ENCODE peak calls at places on chromosome X, in nine cellular contexts. One of them, this sample, is unnamed.

GRCh38 chrX:1649623-1650022 is 34.8 kb downstream of the ASMT start:
- DNase-seq in neural crest cell: no peak
- DNase-seq in dermis blood vessel endothelial cell: no peak
- DNase-seq in WTC11: peak; percentile 44
- DNase-seq in fibroblast of lung: no peak
- DNase-seq in right cardiac atrium: no peak
- DNase-seq in CD4-positive, CD25-positive, alpha-beta regulatory T cell: no peak
- DNase-seq in smooth muscle cell of the brain vasculature: no peak
- DNase-seq in EL: no peak
- DNase-seq in this sample: no peak

GRCh38 chrX:153853902-153854267 is 23.5 kb upstream of the PDZD4 start:
- DNase-seq in fibroblast of lung: no peak
- DNase-seq in CD4-positive, CD25-positive, alpha-beta regulatory T cell: no peak
- DNase-seq in neural crest cell: no peak
- DNase-seq in WTC11: no peak
- DNase-seq in smooth muscle cell of the brain vasculature: no peak
- DNase-seq in dermis blood vessel endothelial cell: no peak
- DNase-seq in right cardiac atrium: no peak
- DNase-seq in EL: no peak
- DNase-seq in this sample: no peak

GRCh38 chrX:139828037-139828436 is 104.8 kb downstream of the ATP11C start:
- DNase-seq in right cardiac atrium: no peak
- DNase-seq in WTC11: no peak
- DNase-seq in dermis blood vessel endothelial cell: peak; percentile 52
- DNase-seq in fibroblast of lung: no peak
- DNase-seq in CD4-positive, CD25-positive, alpha-beta regulatory T cell: no peak
- DNase-seq in smooth muscle cell of the brain vasculature: no peak
- DNase-seq in neural crest cell: no peak
- DNase-seq in EL: no peak
- DNase-seq in this sample: no peak

GRCh38 chrX:154123241-154124219 is 20.5 kb upstream of the OPN1LW start:
- DNase-seq in fibroblast of lung: no peak
- DNase-seq in neural crest cell: no peak
- DNase-seq in right cardiac atrium: no peak
- DNase-seq in WTC11: no peak
- DNase-seq in EL: no peak
- DNase-seq in CD4-positive, CD25-positive, alpha-beta regulatory T cell: peak; percentile 25
- DNase-seq in dermis blood vessel endothelial cell: peak; percentile 66
- DNase-seq in smooth muscle cell of the brain vasculature: no peak
- DNase-seq in this sample: peak; percentile 18

GRCh38 chrX:626745-627509 is 3.7 kb upstream of the SHOX start:
- DNase-seq in fibroblast of lung: no peak
- DNase-seq in CD4-positive, CD25-positive, alpha-beta regulatory T cell: no peak
- DNase-seq in WTC11: no peak
- DNase-seq in right cardiac atrium: no peak
- DNase-seq in EL: peak; percentile 69
- DNase-seq in dermis blood vessel endothelial cell: no peak
- DNase-seq in smooth muscle cell of the brain vasculature: no peak
- DNase-seq in neural crest cell: no peak
- DNase-seq in this sample: no peak

GRCh38 chrX:118239471-118239870 is 106.4 kb upstream of the WDR44 start:
- DNase-seq in smooth muscle cell of the brain vasculature: no peak
- DNase-seq in dermis blood vessel endothelial cell: peak; percentile 47
- DNase-seq in EL: no peak
- DNase-seq in right cardiac atrium: no peak
- DNase-seq in neural crest cell: no peak
- DNase-seq in WTC11: no peak
- DNase-seq in CD4-positive, CD25-positive, alpha-beta regulatory T cell: no peak
- DNase-seq in fibroblast of lung: peak; percentile 35
- DNase-seq in this sample: no peak

GRCh38 chrX:74248889-74249288 is 55.1 kb upstream of the ZCCHC13 start:
- DNase-seq in smooth muscle cell of the brain vasculature: no peak
- DNase-seq in neural crest cell: no peak
- DNase-seq in EL: no peak
- DNase-seq in CD4-positive, CD25-positive, alpha-beta regulatory T cell: no peak
- DNase-seq in fibroblast of lung: peak; percentile 8
- DNase-seq in dermis blood vessel endothelial cell: peak; percentile 57
- DNase-seq in WTC11: peak; percentile 29
- DNase-seq in right cardiac atrium: no peak
- DNase-seq in this sample: no peak

GRCh38 chrX:108000751-108001150 is 18.6 kb upstream of the TEX13B start:
- DNase-seq in neural crest cell: no peak
- DNase-seq in WTC11: no peak
- DNase-seq in right cardiac atrium: no peak
- DNase-seq in smooth muscle cell of the brain vasculature: no peak
- DNase-seq in fibroblast of lung: no peak
- DNase-seq in dermis blood vessel endothelial cell: no peak
- DNase-seq in EL: no peak
- DNase-seq in CD4-positive, CD25-positive, alpha-beta regulatory T cell: no peak
- DNase-seq in this sample: no peak

GRCh38 chrX:129759576-129760061 is 20.1 kb upstream of the SASH3 start:
- DNase-seq in EL: peak; percentile 68
- DNase-seq in fibroblast of lung: peak; percentile 93
- DNase-seq in WTC11: no peak
- DNase-seq in CD4-positive, CD25-positive, alpha-beta regulatory T cell: peak; percentile 24
- DNase-seq in neural crest cell: no peak
- DNase-seq in right cardiac atrium: peak; percentile 69
- DNase-seq in smooth muscle cell of the brain vasculature: no peak
- DNase-seq in dermis blood vessel endothelial cell: peak; percentile 57
- DNase-seq in this sample: peak; percentile 33

GRCh38 chrX:34656842-34657780 is at the start of gene TMEM47:
- DNase-seq in right cardiac atrium: peak; percentile 90
- DNase-seq in CD4-positive, CD25-positive, alpha-beta regulatory T cell: no peak
- DNase-seq in WTC11: peak; percentile 84
- DNase-seq in smooth muscle cell of the brain vasculature: peak; percentile 20
- DNase-seq in EL: peak; percentile 77
- DNase-seq in fibroblast of lung: peak; percentile 72
- DNase-seq in dermis blood vessel endothelial cell: peak; percentile 74
- DNase-seq in neural crest cell: peak; percentile 77
- DNase-seq in this sample: no peak

GRCh38 chrX:103107836-103108235 is 14.9 kb upstream of the NXF3 start:
- DNase-seq in smooth muscle cell of the brain vasculature: no peak
- DNase-seq in EL: no peak
- DNase-seq in dermis blood vessel endothelial cell: no peak
- DNase-seq in right cardiac atrium: no peak
- DNase-seq in CD4-positive, CD25-positive, alpha-beta regulatory T cell: no peak
- DNase-seq in WTC11: no peak
- DNase-seq in fibroblast of lung: peak; percentile 36
- DNase-seq in neural crest cell: no peak
- DNase-seq in this sample: no peak

GRCh38 chrX:42934020-42934701 is 156.2 kb upstream of the PPP1R2C start:
- DNase-seq in dermis blood vessel endothelial cell: no peak
- DNase-seq in EL: no peak
- DNase-seq in right cardiac atrium: no peak
- DNase-seq in fibroblast of lung: peak; percentile 1
- DNase-seq in WTC11: no peak
- DNase-seq in smooth muscle cell of the brain vasculature: no peak
- DNase-seq in CD4-positive, CD25-positive, alpha-beta regulatory T cell: no peak
- DNase-seq in neural crest cell: no peak
- DNase-seq in this sample: no peak

GRCh38 chrX:134460861-134461218 is 875 bp downstream of the HPRT1 start:
- DNase-seq in CD4-positive, CD25-positive, alpha-beta regulatory T cell: no peak
- DNase-seq in smooth muscle cell of the brain vasculature: no peak
- DNase-seq in fibroblast of lung: peak; percentile 11
- DNase-seq in dermis blood vessel endothelial cell: peak; percentile 15
- DNase-seq in neural crest cell: no peak
- DNase-seq in WTC11: no peak
- DNase-seq in EL: peak; percentile 25
- DNase-seq in right cardiac atrium: no peak
- DNase-seq in this sample: no peak

GRCh38 chrX:44958480-44958879 is 85.5 kb downstream of the KDM6A start:
- DNase-seq in smooth muscle cell of the brain vasculature: no peak
- DNase-seq in CD4-positive, CD25-positive, alpha-beta regulatory T cell: no peak
- DNase-seq in EL: no peak
- DNase-seq in dermis blood vessel endothelial cell: no peak
- DNase-seq in neural crest cell: no peak
- DNase-seq in WTC11: no peak
- DNase-seq in right cardiac atrium: no peak
- DNase-seq in fibroblast of lung: no peak
- DNase-seq in this sample: no peak

GRCh38 chrX:106415276-106415895 is 196.4 kb upstream of the RADX start:
- DNase-seq in CD4-positive, CD25-positive, alpha-beta regulatory T cell: no peak
- DNase-seq in fibroblast of lung: peak; percentile 6
- DNase-seq in neural crest cell: no peak
- DNase-seq in right cardiac atrium: no peak
- DNase-seq in WTC11: peak; percentile 10
- DNase-seq in smooth muscle cell of the brain vasculature: no peak
- DNase-seq in dermis blood vessel endothelial cell: peak; percentile 17
- DNase-seq in EL: peak; percentile 0
- DNase-seq in this sample: peak; percentile 1

GRCh38 chrX:101658661-101659477 is 781 bp downstream of the ARMCX2 start:
- DNase-seq in WTC11: peak; percentile 79
- DNase-seq in EL: peak; percentile 64
- DNase-seq in right cardiac atrium: peak; percentile 90
- DNase-seq in smooth muscle cell of the brain vasculature: peak; percentile 9
- DNase-seq in fibroblast of lung: peak; percentile 48
- DNase-seq in dermis blood vessel endothelial cell: peak; percentile 50
- DNase-seq in CD4-positive, CD25-positive, alpha-beta regulatory T cell: peak; percentile 39
- DNase-seq in neural crest cell: peak; percentile 45
- DNase-seq in this sample: peak; percentile 40

GRCh38 chrX:132612990-132613564 is 124.2 kb upstream of the MBNL3 start:
- DNase-seq in WTC11: peak; percentile 51
- DNase-seq in neural crest cell: peak; percentile 50
- DNase-seq in dermis blood vessel endothelial cell: peak; percentile 56
- DNase-seq in right cardiac atrium: peak; percentile 69
- DNase-seq in EL: no peak
- DNase-seq in CD4-positive, CD25-positive, alpha-beta regulatory T cell: no peak
- DNase-seq in fibroblast of lung: peak; percentile 6
- DNase-seq in smooth muscle cell of the brain vasculature: no peak
- DNase-seq in this sample: peak; percentile 18

GRCh38 chrX:26653050-26653449 is 437.1 kb downstream of the MAGEB5 start:
- DNase-seq in smooth muscle cell of the brain vasculature: no peak
- DNase-seq in dermis blood vessel endothelial cell: peak; percentile 6
- DNase-seq in WTC11: no peak
- DNase-seq in EL: no peak
- DNase-seq in neural crest cell: no peak
- DNase-seq in right cardiac atrium: no peak
- DNase-seq in fibroblast of lung: no peak
- DNase-seq in CD4-positive, CD25-positive, alpha-beta regulatory T cell: no peak
- DNase-seq in this sample: no peak

GRCh38 chrX:133776072-133776471 is 209.3 kb downstream of the GPC3 start:
- DNase-seq in fibroblast of lung: no peak
- DNase-seq in right cardiac atrium: no peak
- DNase-seq in CD4-positive, CD25-positive, alpha-beta regulatory T cell: no peak
- DNase-seq in dermis blood vessel endothelial cell: peak; percentile 3
- DNase-seq in neural crest cell: peak; percentile 55
- DNase-seq in WTC11: peak; percentile 71
- DNase-seq in EL: peak; percentile 0
- DNase-seq in smooth muscle cell of the brain vasculature: no peak
- DNase-seq in this sample: peak; percentile 23

GRCh38 chrX:134908235-134908834 is 82.5 kb upstream of the SMIM10 start:
- DNase-seq in neural crest cell: no peak
- DNase-seq in right cardiac atrium: no peak
- DNase-seq in fibroblast of lung: no peak
- DNase-seq in dermis blood vessel endothelial cell: peak; percentile 72
- DNase-seq in WTC11: no peak
- DNase-seq in CD4-positive, CD25-positive, alpha-beta regulatory T cell: no peak
- DNase-seq in smooth muscle cell of the brain vasculature: peak; percentile 26
- DNase-seq in EL: peak; percentile 41
- DNase-seq in this sample: no peak

GRCh38 chrX:122777766-122778165 is 406.3 kb upstream of the GRIA3 start:
- DNase-seq in EL: no peak
- DNase-seq in right cardiac atrium: no peak
- DNase-seq in WTC11: no peak
- DNase-seq in neural crest cell: no peak
- DNase-seq in fibroblast of lung: no peak
- DNase-seq in dermis blood vessel endothelial cell: no peak
- DNase-seq in smooth muscle cell of the brain vasculature: no peak
- DNase-seq in CD4-positive, CD25-positive, alpha-beta regulatory T cell: no peak
- DNase-seq in this sample: no peak

GRCh38 chrX:115058276-115058675 is 40.9 kb upstream of the IL13RA2 start:
- DNase-seq in neural crest cell: no peak
- DNase-seq in fibroblast of lung: peak; percentile 88
- DNase-seq in right cardiac atrium: no peak
- DNase-seq in dermis blood vessel endothelial cell: peak; percentile 71
- DNase-seq in smooth muscle cell of the brain vasculature: peak; percentile 32
- DNase-seq in CD4-positive, CD25-positive, alpha-beta regulatory T cell: no peak
- DNase-seq in WTC11: no peak
- DNase-seq in EL: peak; percentile 87
- DNase-seq in this sample: no peak

GRCh38 chrX:1535241-1536041 is 1.5 kb downstream of the P2RY8 start:
- DNase-seq in fibroblast of lung: no peak
- DNase-seq in dermis blood vessel endothelial cell: no peak
- DNase-seq in CD4-positive, CD25-positive, alpha-beta regulatory T cell: no peak
- DNase-seq in neural crest cell: no peak
- DNase-seq in right cardiac atrium: no peak
- DNase-seq in WTC11: no peak
- DNase-seq in EL: no peak
- DNase-seq in smooth muscle cell of the brain vasculature: no peak
- DNase-seq in this sample: peak; percentile 15

GRCh38 chrX:119880552-119881437 is 9.2 kb downstream of the NDUFA1 start:
- DNase-seq in WTC11: no peak
- DNase-seq in dermis blood vessel endothelial cell: peak; percentile 71
- DNase-seq in CD4-positive, CD25-positive, alpha-beta regulatory T cell: no peak
- DNase-seq in right cardiac atrium: no peak
- DNase-seq in neural crest cell: peak; percentile 1
- DNase-seq in smooth muscle cell of the brain vasculature: no peak
- DNase-seq in fibroblast of lung: peak; percentile 41
- DNase-seq in EL: peak; percentile 56
- DNase-seq in this sample: no peak

GRCh38 chrX:47143894-47144625 is 442 bp downstream of the NDUFB11 start:
- DNase-seq in EL: peak; percentile 29
- DNase-seq in CD4-positive, CD25-positive, alpha-beta regulatory T cell: no peak
- DNase-seq in fibroblast of lung: no peak
- DNase-seq in WTC11: peak; percentile 18
- DNase-seq in smooth muscle cell of the brain vasculature: peak; percentile 6
- DNase-seq in neural crest cell: no peak
- DNase-seq in right cardiac atrium: peak; percentile 72
- DNase-seq in dermis blood vessel endothelial cell: peak; percentile 55
- DNase-seq in this sample: no peak

GRCh38 chrX:133321441-133321840 is 93.8 kb downstream of the GPC4 start:
- DNase-seq in EL: no peak
- DNase-seq in CD4-positive, CD25-positive, alpha-beta regulatory T cell: no peak
- DNase-seq in dermis blood vessel endothelial cell: no peak
- DNase-seq in right cardiac atrium: no peak
- DNase-seq in fibroblast of lung: peak; percentile 54
- DNase-seq in smooth muscle cell of the brain vasculature: no peak
- DNase-seq in WTC11: no peak
- DNase-seq in neural crest cell: no peak
- DNase-seq in this sample: no peak

GRCh38 chrX:124518888-124519287 is 172.5 kb downstream of the SH2D1A start:
- DNase-seq in dermis blood vessel endothelial cell: no peak
- DNase-seq in EL: no peak
- DNase-seq in smooth muscle cell of the brain vasculature: no peak
- DNase-seq in neural crest cell: no peak
- DNase-seq in WTC11: no peak
- DNase-seq in right cardiac atrium: no peak
- DNase-seq in CD4-positive, CD25-positive, alpha-beta regulatory T cell: no peak
- DNase-seq in fibroblast of lung: peak; percentile 50
- DNase-seq in this sample: no peak

GRCh38 chrX:72029473-72030411 is 102.0 kb downstream of the RTL5 start:
- DNase-seq in right cardiac atrium: no peak
- DNase-seq in WTC11: no peak
- DNase-seq in neural crest cell: no peak
- DNase-seq in fibroblast of lung: peak; percentile 93
- DNase-seq in smooth muscle cell of the brain vasculature: peak; percentile 49
- DNase-seq in dermis blood vessel endothelial cell: peak; percentile 82
- DNase-seq in CD4-positive, CD25-positive, alpha-beta regulatory T cell: no peak
- DNase-seq in EL: peak; percentile 88
- DNase-seq in this sample: no peak

GRCh38 chrX:84735025-84735424 is 232.8 kb upstream of the HDX start:
- DNase-seq in fibroblast of lung: peak; percentile 8
- DNase-seq in neural crest cell: no peak
- DNase-seq in EL: peak; percentile 0
- DNase-seq in right cardiac atrium: no peak
- DNase-seq in smooth muscle cell of the brain vasculature: no peak
- DNase-seq in dermis blood vessel endothelial cell: no peak
- DNase-seq in WTC11: no peak
- DNase-seq in CD4-positive, CD25-positive, alpha-beta regulatory T cell: no peak
- DNase-seq in this sample: no peak

GRCh38 chrX:40170830-40171512 is 73.2 kb upstream of the BCOR start:
- DNase-seq in smooth muscle cell of the brain vasculature: no peak
- DNase-seq in right cardiac atrium: no peak
- DNase-seq in fibroblast of lung: no peak
- DNase-seq in WTC11: peak; percentile 23
- DNase-seq in dermis blood vessel endothelial cell: no peak
- DNase-seq in CD4-positive, CD25-positive, alpha-beta regulatory T cell: no peak
- DNase-seq in EL: peak; percentile 37
- DNase-seq in neural crest cell: no peak
- DNase-seq in this sample: no peak

GRCh38 chrX:125782184-125782583 is 383.9 kb downstream of the DCAF12L2 start:
- DNase-seq in CD4-positive, CD25-positive, alpha-beta regulatory T cell: no peak
- DNase-seq in neural crest cell: no peak
- DNase-seq in fibroblast of lung: no peak
- DNase-seq in dermis blood vessel endothelial cell: no peak
- DNase-seq in EL: no peak
- DNase-seq in WTC11: no peak
- DNase-seq in right cardiac atrium: no peak
- DNase-seq in smooth muscle cell of the brain vasculature: no peak
- DNase-seq in this sample: no peak